ENCODE peak calls at places on chromosome 10, in nine cellular contexts. O is T-helper 2 cell; A is NCI-H526; Z is mesenchymal stem cell; J is natural killer cell treated with Interleukin-12 subunit alpha and Interleukin-12 subunit beta and Interleukin-15 and Interleukin-18, amount 100 ng/mL, for 72 hours; K is H1; L is NCI-H69; B is Calu3; Y is activated CD4-positive, alpha-beta T cell treated with anti-CD3 and anti-CD28 coated beads for 1 hour. T is an unnamed sample.

GRCh38 chr10:14751576-14752330 is 22.9 kb downstream of the FAM107B start:
- DNase-seq in J (no peak), O (no peak), B (no peak), Y (no peak), K (no peak), L (peak; percentile 31), A (no peak), Z (peak; percentile 64), T (no peak)

GRCh38 chr10:119162693-119163092 is 2.8 kb downstream of the SFXN4 start:
- DNase-seq in K (no peak), B (no peak), A (no peak), O (no peak), J (no peak), Z (no peak), L (no peak), Y (no peak), T (no peak)

GRCh38 chr10:114437456-114438292 is 33.4 kb upstream of the AFAP1L2 start:
- DNase-seq in Y (no peak), O (no peak), J (no peak), L (no peak), Z (peak; percentile 53), B (peak; percentile 6), A (no peak), K (no peak), T (no peak)

GRCh38 chr10:481636-482035 is 207.8 kb downstream of the DIP2C start:
- DNase-seq in Y (no peak), O (no peak), B (no peak), Z (no peak), K (no peak), J (no peak), A (peak; percentile 67), L (no peak), T (no peak)

GRCh38 chr10:78831457-78831856 is 237.3 kb upstream of the ZMIZ1 start:
- DNase-seq in K (no peak), L (no peak), B (no peak), A (no peak), Y (no peak), Z (no peak), J (peak; percentile 13), O (no peak), T (no peak)

GRCh38 chr10:28600056-28600455 is 67.1 kb downstream of the WAC start:
- DNase-seq in O (no peak), Z (no peak), K (no peak), J (no peak), A (no peak), Y (no peak), L (no peak), B (no peak), T (no peak)

GRCh38 chr10:2839081-2839725 is 228.1 kb upstream of the PFKP start:
- DNase-seq in A (peak; percentile 73), B (peak; percentile 52), O (no peak), K (peak; percentile 19), Y (no peak), J (no peak), L (peak; percentile 35), Z (peak; percentile 9), T (peak; percentile 49)

GRCh38 chr10:71358292-71358691 is 38.4 kb upstream of the CDH23 start:
- DNase-seq in J (no peak), Z (no peak), Y (no peak), K (no peak), L (no peak), A (no peak), O (no peak), B (no peak), T (no peak)

GRCh38 chr10:96714031-96714590 is 6.2 kb downstream of the PIK3AP1 start:
- DNase-seq in Z (no peak), J (no peak), L (no peak), O (no peak), K (no peak), Y (no peak), B (no peak), A (no peak), T (no peak)

GRCh38 chr10:8829592-8829991 is 775.1 kb downstream of the GATA3 start:
- DNase-seq in K (no peak), O (no peak), A (no peak), Z (no peak), L (no peak), B (no peak), J (no peak), Y (no peak), T (no peak)

GRCh38 chr10:89921422-89921821 is 220.0 kb downstream of the KIF20B start:
- DNase-seq in O (no peak), B (peak; percentile 43), A (no peak), J (no peak), K (no peak), L (no peak), Z (no peak), Y (no peak), T (no peak)

GRCh38 chr10:72013202-72013945 is 49.2 kb downstream of the CHST3 start:
- DNase-seq in L (no peak), B (no peak), O (no peak), Z (no peak), K (no peak), Y (no peak), J (no peak), A (no peak), T (no peak)

GRCh38 chr10:2081501-2081900 is 344.2 kb upstream of the ADARB2 start:
- DNase-seq in J (no peak), K (peak; percentile 21), A (peak; percentile 9), L (no peak), B (no peak), Y (no peak), Z (peak; percentile 36), O (no peak), T (no peak)

GRCh38 chr10:68561804-68562649 is 1.9 kb downstream of the TET1 start:
- DNase-seq in L (peak; percentile 57), A (peak; percentile 58), K (no peak), Y (no peak), B (no peak), Z (peak; percentile 66), J (no peak), O (no peak), T (no peak)

GRCh38 chr10:119859422-119860258 is 13.0 kb downstream of the MCMBP start:
- DNase-seq in K (no peak), Y (no peak), A (peak; percentile 41), L (peak; percentile 23), Z (peak; percentile 61), B (no peak), J (no peak), O (no peak), T (no peak)

GRCh38 chr10:51301644-51302043 is 227.4 kb downstream of the PRKG1 start:
- DNase-seq in L (no peak), J (no peak), Y (no peak), K (no peak), Z (peak; percentile 51), A (no peak), B (no peak), O (no peak), T (no peak)

GRCh38 chr10:29295813-29296212 is 6.9 kb downstream of the LYZL1 start:
- DNase-seq in O (no peak), A (no peak), K (no peak), Z (no peak), L (no peak), B (no peak), J (no peak), Y (no peak), T (no peak)

GRCh38 chr10:104498345-104498955 is 142.6 kb upstream of the SORCS3 start:
- DNase-seq in A (no peak), K (no peak), O (no peak), J (no peak), L (peak; percentile 78), Z (no peak), B (no peak), Y (no peak), T (no peak)

GRCh38 chr10:63273575-63273974 is 140.4 kb downstream of the NRBF2 start:
- DNase-seq in L (peak; percentile 4), J (no peak), Z (no peak), K (no peak), B (no peak), O (no peak), A (no peak), Y (no peak), T (no peak)

GRCh38 chr10:43926875-43927406 is 278.3 kb upstream of the ZNF32 start:
- DNase-seq in O (no peak), A (no peak), L (no peak), B (no peak), Z (no peak), Y (no peak), K (no peak), J (no peak), T (no peak)

GRCh38 chr10:21475393-21475792 is 50.1 kb downstream of the SKIDA1 start:
- DNase-seq in L (no peak), A (no peak), O (no peak), Y (no peak), B (no peak), K (no peak), J (no peak), Z (no peak), T (no peak)

GRCh38 chr10:110711382-110711781 is 67.2 kb downstream of the RBM20 start:
- DNase-seq in K (no peak), J (no peak), L (no peak), A (no peak), O (no peak), Y (no peak), B (no peak), Z (no peak), T (no peak)

GRCh38 chr10:86139066-86139657 is 227.4 kb downstream of the GRID1 start:
- DNase-seq in O (no peak), J (no peak), B (peak; percentile 13), Z (no peak), K (peak; percentile 17), A (no peak), Y (no peak), L (peak; percentile 7), T (peak; percentile 35)

GRCh38 chr10:100364735-100365391 is 17.8 kb downstream of the SCD start:
- DNase-seq in O (no peak), Y (no peak), Z (peak; percentile 89), A (peak; percentile 4), K (no peak), L (peak; percentile 89), J (no peak), B (peak; percentile 75), T (no peak)

GRCh38 chr10:81073155-81073554 is 535.5 kb downstream of the SH2D4B start:
- DNase-seq in J (no peak), B (no peak), Z (no peak), K (no peak), L (no peak), A (no peak), Y (no peak), O (no peak), T (no peak)

T was measured in activated naive CD4-positive, alpha-beta T cell treated with anti-CD3 and anti-CD28 coated beads, Interleukin-2, amount 10 ng/mL, durations not matched to agents 7 days and 5 days.